ENCODE peak calls at places on chromosomes 12 and 14, in four cellular contexts. One of them, this sample, is unnamed.

GRCh38 chr14:100891501-100892445 is 11.7 kb downstream of the RTL1 start:
- DNase-seq in H1: no peak
- DNase-seq in GM12878: no peak
- DNase-seq in HepG2: no peak
- DNase-seq in this sample: no peak

GRCh38 chr12:57461904-57462306 is 2.3 kb downstream of the GLI1 start:
- DNase-seq in H1: no peak
- DNase-seq in GM12878: no peak
- DNase-seq in HepG2: no peak
- DNase-seq in this sample: no peak

GRCh38 chr14:64112859-64113258 is 181.3 kb downstream of the ESR2 start:
- DNase-seq in H1: no peak
- DNase-seq in GM12878: no peak
- DNase-seq in HepG2: no peak
- DNase-seq in this sample: no peak

GRCh38 chr14:64763801-64764511 is 59.7 kb downstream of the PLEKHG3 start:
- DNase-seq in H1: no peak
- DNase-seq in GM12878: no peak
- DNase-seq in HepG2: no peak
- DNase-seq in this sample: no peak

GRCh38 chr12:32548691-32549412 is 130.2 kb upstream of the DNM1L start:
- DNase-seq in H1: peak
- DNase-seq in GM12878: no peak
- DNase-seq in HepG2: no peak
- DNase-seq in this sample: no peak

GRCh38 chr12:34209259-34209835 is 187.1 kb downstream of the ALG10 start:
- DNase-seq in H1: no peak
- DNase-seq in GM12878: no peak
- DNase-seq in HepG2: no peak
- DNase-seq in this sample: no peak

GRCh38 chr12:26406391-26406790 is 211.0 kb downstream of the SSPN start:
- DNase-seq in H1: no peak
- DNase-seq in GM12878: no peak
- DNase-seq in HepG2: no peak
- DNase-seq in this sample: no peak

GRCh38 chr12:123363743-123364531 is 710 bp downstream of the SBNO1 start:
- DNase-seq in H1: peak
- DNase-seq in GM12878: no peak
- DNase-seq in HepG2: peak
- DNase-seq in this sample: no peak

GRCh38 chr14:99177046-99177655 is 94.8 kb downstream of the BCL11B start:
- DNase-seq in H1: peak
- DNase-seq in GM12878: no peak
- DNase-seq in HepG2: no peak
- DNase-seq in this sample: no peak

GRCh38 chr12:38390968-38391367 is 74.4 kb downstream of the ALG10B start:
- DNase-seq in H1: no peak
- DNase-seq in GM12878: no peak
- DNase-seq in HepG2: no peak
- DNase-seq in this sample: no peak

GRCh38 chr12:45285717-45286116 is 69.8 kb downstream of the ANO6 start:
- DNase-seq in H1: no peak
- DNase-seq in GM12878: no peak
- DNase-seq in HepG2: no peak
- DNase-seq in this sample: no peak

GRCh38 chr12:15789215-15790171 is at the start of gene EPS8:
- DNase-seq in H1: peak
- DNase-seq in GM12878: peak
- DNase-seq in HepG2: peak
- DNase-seq in this sample: no peak

GRCh38 chr12:78473136-78473535 is 391.4 kb upstream of the SYT1 start:
- DNase-seq in H1: no peak
- DNase-seq in GM12878: no peak
- DNase-seq in HepG2: no peak
- DNase-seq in this sample: no peak

GRCh38 chr12:9134981-9135628 is 19.4 kb upstream of the A2M start:
- DNase-seq in H1: peak
- DNase-seq in GM12878: no peak
- DNase-seq in HepG2: peak
- DNase-seq in this sample: peak

GRCh38 chr14:72439707-72440106 is 454.2 kb downstream of the DPF3 start:
- DNase-seq in H1: no peak
- DNase-seq in GM12878: peak
- DNase-seq in HepG2: no peak
- DNase-seq in this sample: no peak

GRCh38 chr12:123903301-123904065 is 69.1 kb downstream of the CCDC92 start:
- DNase-seq in H1: no peak
- DNase-seq in GM12878: no peak
- DNase-seq in HepG2: no peak
- DNase-seq in this sample: no peak

GRCh38 chr12:57151741-57152407 is 4.5 kb upstream of the LRP1-AS start:
- DNase-seq in H1: no peak
- DNase-seq in GM12878: no peak
- DNase-seq in HepG2: no peak
- DNase-seq in this sample: no peak

GRCh38 chr14:63852271-63852816 is 460 bp upstream of the SYNE2 start:
- DNase-seq in H1: no peak
- DNase-seq in GM12878: no peak
- DNase-seq in HepG2: no peak
- DNase-seq in this sample: no peak

GRCh38 chr14:91349481-91350074 is 68.0 kb downstream of the CCDC88C start:
- DNase-seq in H1: no peak
- DNase-seq in GM12878: peak
- DNase-seq in HepG2: no peak
- DNase-seq in this sample: no peak

GRCh38 chr14:94380225-94381148 is 7.9 kb downstream of the SERPINA1 start:
- DNase-seq in H1: no peak
- DNase-seq in GM12878: no peak
- DNase-seq in HepG2: no peak
- DNase-seq in this sample: no peak

GRCh38 chr12:9319842-9320173 is 111.6 kb upstream of the PZP start:
- DNase-seq in H1: no peak
- DNase-seq in GM12878: no peak
- DNase-seq in HepG2: no peak
- DNase-seq in this sample: no peak

GRCh38 chr12:91361864-91362263 is 179.2 kb upstream of the DCN start:
- DNase-seq in H1: no peak
- DNase-seq in GM12878: no peak
- DNase-seq in HepG2: peak
- DNase-seq in this sample: peak

GRCh38 chr12:88723219-88723618 is 142.9 kb upstream of the KITLG start:
- DNase-seq in H1: no peak
- DNase-seq in GM12878: no peak
- DNase-seq in HepG2: no peak
- DNase-seq in this sample: no peak

GRCh38 chr12:122097641-122098364 is 19.2 kb downstream of the MLXIP start:
- DNase-seq in H1: no peak
- DNase-seq in GM12878: no peak
- DNase-seq in HepG2: peak
- DNase-seq in this sample: peak

DNA sequence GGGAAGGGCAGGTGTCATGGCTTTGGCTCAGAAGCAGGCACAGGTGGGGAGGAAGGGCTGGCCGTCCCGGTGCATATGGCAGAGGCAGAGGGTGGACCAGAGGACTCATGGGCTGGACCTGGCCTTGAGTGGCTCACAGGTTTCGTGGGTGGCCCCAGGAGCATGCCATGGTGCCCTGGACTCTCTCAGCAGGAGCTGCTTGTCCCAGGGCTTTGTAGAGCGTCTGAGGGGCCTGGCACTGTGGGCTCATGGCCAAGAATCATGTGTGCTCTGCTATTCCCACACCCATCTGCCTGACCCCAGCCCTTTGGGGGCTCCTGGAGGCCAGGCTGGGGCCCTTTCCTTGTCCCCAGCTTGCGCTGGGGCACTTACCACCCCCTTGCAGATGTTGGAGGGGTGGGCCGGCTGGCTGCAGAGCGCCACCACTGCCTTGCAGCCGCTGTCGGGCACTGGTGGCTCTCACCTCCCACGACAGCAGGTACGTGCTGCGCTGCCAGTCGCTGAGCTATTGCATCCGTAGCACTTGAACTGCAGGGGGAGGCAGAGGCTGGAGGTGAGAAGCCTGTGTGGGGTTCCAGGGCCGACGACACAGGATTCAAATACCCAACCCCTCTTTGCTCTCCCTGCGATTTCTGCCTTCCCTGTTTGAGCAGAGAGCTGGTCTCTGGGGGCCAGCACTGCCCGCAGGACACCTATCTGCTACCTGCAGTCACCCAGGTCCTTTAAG is 187.4 kb upstream of the PRMT8 start:
- DNase-seq in H1: peak
- DNase-seq in GM12878: no peak
- DNase-seq in HepG2: peak
- DNase-seq in this sample: no peak
- TF ChIP-seq HDAC6 in H1: no peak
- TF ChIP-seq HDAC6 in GM12878: no peak
- TF ChIP-seq HDAC6 in HepG2: no peak
- TF ChIP-seq HDAC6 in this sample: no peak

DNA sequence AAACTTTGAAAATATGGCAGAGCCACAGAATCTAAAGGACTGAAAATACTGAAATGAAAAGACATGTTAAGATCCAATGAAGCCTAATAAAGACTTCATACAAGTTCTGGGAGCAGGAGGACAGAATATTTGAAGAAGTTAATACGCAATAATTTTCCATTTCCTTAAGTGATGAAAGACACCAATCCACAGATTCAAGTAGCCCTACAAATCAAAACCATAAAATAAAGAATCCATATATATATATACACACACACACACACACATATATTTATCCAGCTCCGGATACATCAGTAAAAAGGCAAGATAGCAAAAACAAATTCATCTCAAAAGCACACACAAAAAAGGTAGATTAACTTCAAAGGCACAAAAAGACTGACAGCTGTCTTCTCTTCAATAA is 5.7 kb downstream of the NAP1L1 start:
- DNase-seq in H1: no peak
- DNase-seq in GM12878: no peak
- DNase-seq in HepG2: no peak
- DNase-seq in this sample: no peak
- TF ChIP-seq HDAC6 in H1: no peak
- TF ChIP-seq HDAC6 in GM12878: no peak
- TF ChIP-seq HDAC6 in HepG2: no peak
- TF ChIP-seq HDAC6 in this sample: no peak

GRCh38 chr12:24776856-24777255 is 172.0 kb downstream of the BCAT1 start:
- DNase-seq in H1: no peak
- DNase-seq in GM12878: no peak
- DNase-seq in HepG2: no peak
- DNase-seq in this sample: no peak

GRCh38 chr12:24777359-24777758 is 171.5 kb downstream of the BCAT1 start:
- DNase-seq in H1: no peak
- DNase-seq in GM12878: no peak
- DNase-seq in HepG2: no peak
- DNase-seq in this sample: no peak

GRCh38 chr12:24778486-24779304 is 170.2 kb downstream of the BCAT1 start:
- DNase-seq in H1: no peak
- DNase-seq in GM12878: peak
- DNase-seq in HepG2: peak
- DNase-seq in this sample: peak

GRCh38 chr12:24780969-24781368 is 167.9 kb downstream of the BCAT1 start:
- DNase-seq in H1: no peak
- DNase-seq in GM12878: no peak
- DNase-seq in HepG2: no peak
- DNase-seq in this sample: peak
- TF ChIP-seq HDAC6 in H1: no peak
- TF ChIP-seq HDAC6 in GM12878: no peak
- TF ChIP-seq HDAC6 in HepG2: no peak
- TF ChIP-seq HDAC6 in this sample: no peak

GRCh38 chr12:82378997-82379396 is 20.7 kb downstream of the METTL25 start:
- DNase-seq in H1: no peak
- DNase-seq in GM12878: no peak
- DNase-seq in HepG2: no peak
- DNase-seq in this sample: no peak

DNA sequence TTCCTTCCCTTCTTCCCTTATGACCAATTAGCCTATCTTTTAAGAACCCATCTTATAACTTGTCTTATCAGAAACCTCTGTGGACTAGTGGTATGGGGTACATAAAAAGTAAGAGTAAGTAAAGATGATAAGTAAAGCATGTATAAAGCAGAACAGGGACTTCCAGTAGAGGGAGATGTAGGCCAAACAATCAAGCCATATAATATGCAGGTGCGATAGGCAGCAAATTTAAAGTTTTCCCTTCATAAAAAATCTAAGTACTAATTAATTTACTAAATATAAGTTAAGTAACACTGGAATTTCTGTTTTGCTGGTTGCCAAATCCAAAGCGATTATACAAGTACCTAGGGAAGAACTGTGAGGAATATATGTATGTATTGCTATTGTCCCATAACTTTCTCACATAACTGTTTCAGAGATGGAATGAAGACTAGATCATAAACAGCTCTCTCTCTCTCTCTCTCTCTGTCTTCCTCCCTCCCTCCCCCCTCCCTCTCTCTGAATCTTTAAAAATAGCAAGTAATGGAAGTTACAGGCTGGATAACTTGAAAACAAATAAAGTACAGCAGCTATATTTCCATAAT is 25.7 kb downstream of the METTL25 start:
- DNase-seq in H1: no peak
- DNase-seq in GM12878: no peak
- DNase-seq in HepG2: no peak
- DNase-seq in this sample: no peak
- TF ChIP-seq HDAC6 in H1: no peak
- TF ChIP-seq HDAC6 in GM12878: no peak
- TF ChIP-seq HDAC6 in HepG2: no peak
- TF ChIP-seq HDAC6 in this sample: no peak

DNA sequence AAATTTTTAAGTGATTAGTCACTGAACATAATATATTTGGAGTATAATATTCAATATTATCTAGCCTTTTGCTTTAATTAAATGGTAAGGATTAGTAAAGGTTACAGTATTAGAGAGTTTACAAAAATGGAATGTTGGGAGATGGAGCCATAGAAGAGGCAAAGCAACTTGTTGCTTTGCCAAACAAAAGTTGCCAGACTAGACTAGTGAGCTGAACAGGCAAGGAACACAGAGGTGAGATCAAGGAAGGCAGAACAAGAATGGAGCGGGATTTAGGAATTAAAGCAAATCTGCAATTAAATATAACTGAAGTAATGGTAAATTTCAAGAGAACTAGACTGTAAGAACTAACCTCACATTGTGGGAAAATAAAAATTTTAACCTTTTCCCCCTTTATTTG is 5.1 kb downstream of the ARF6 start:
- DNase-seq in H1: no peak
- DNase-seq in GM12878: no peak
- DNase-seq in HepG2: no peak
- DNase-seq in this sample: no peak
- TF ChIP-seq HDAC6 in H1: no peak
- TF ChIP-seq HDAC6 in GM12878: no peak
- TF ChIP-seq HDAC6 in HepG2: no peak
- TF ChIP-seq HDAC6 in this sample: no peak

GRCh38 chr14:104550849-104551728 is 28.5 kb upstream of the C14orf180 start:
- DNase-seq in H1: no peak
- DNase-seq in GM12878: no peak
- DNase-seq in HepG2: no peak
- DNase-seq in this sample: no peak
- TF ChIP-seq HDAC6 in H1: no peak
- TF ChIP-seq HDAC6 in GM12878: no peak
- TF ChIP-seq HDAC6 in HepG2: no peak
- TF ChIP-seq HDAC6 in this sample: no peak